ENCODE peak calls at places on chromosomes 16 and 17, in five cellular contexts. J is non-pigmented ciliary epithelial cell; G is activated T-cell treated with anti-CD3 and anti-CD28 coated beads, Interleukin-2, amount 50 U/mL, for 1 hour; T is substantia nigra; D is activated CD8-positive, alpha-beta memory T cell treated with anti-CD3 and anti-CD28 coated beads for 48 hours. F is an unnamed sample.

GRCh38 chr17:14752007-14752406 is 451.1 kb downstream of the HS3ST3B1 start:
- DNase-seq in G (no peak), T (no peak), J (no peak), D (no peak), F (peak)

GRCh38 chr17:800446-801242 is 18.5 kb downstream of the MRM3 start:
- DNase-seq in J (no peak), G (no peak), T (no peak), D (no peak), F (no peak)

GRCh38 chr17:48597775-48598631 is 4.4 kb upstream of the HOXB5 start:
- DNase-seq in J (no peak), G (peak), T (no peak), D (no peak), F (peak)

GRCh38 chr17:17692353-17693252 is 11.3 kb downstream of the RAI1 start:
- DNase-seq in T (no peak), J (no peak), D (no peak), G (no peak), F (peak)

GRCh38 chr17:7634384-7634783 is 4.4 kb downstream of the SHBG start:
- DNase-seq in T (peak), D (no peak), G (no peak), J (no peak), F (no peak)

GRCh38 chr17:50122945-50123344 is 7.0 kb downstream of the SAMD14 start:
- DNase-seq in G (no peak), D (no peak), J (no peak), T (no peak), F (no peak)

GRCh38 chr16:89324056-89325010 is 106.8 kb downstream of the ZNF778 start:
- DNase-seq in T (no peak), G (no peak), D (no peak), J (peak), F (peak)

GRCh38 chr17:77298811-77299210 is 158.0 kb downstream of the SEC14L1 start:
- DNase-seq in J (no peak), D (no peak), T (no peak), G (no peak), F (no peak)

GRCh38 chr17:3710951-3711383 is 12.7 kb upstream of the HASPIN start:
- DNase-seq in G (peak), J (no peak), T (no peak), D (no peak), F (peak)

GRCh38 chr16:51818342-51818944 is 667.4 kb upstream of the SALL1 start:
- DNase-seq in T (peak), D (no peak), G (no peak), J (peak), F (peak)

GRCh38 chr16:81548901-81549546 is 104.4 kb downstream of the CMIP start:
- DNase-seq in G (no peak), J (no peak), D (no peak), T (no peak), F (peak)

GRCh38 chr16:30000768-30001631 is 5.0 kb downstream of the INO80E start:
- DNase-seq in G (no peak), J (no peak), T (no peak), D (no peak), F (no peak)

GRCh38 chr17:83152221-83152744 is 72.9 kb downstream of the METRNL start:
- DNase-seq in J (no peak), T (no peak), G (no peak), D (no peak), F (no peak)

GRCh38 chr17:17416007-17416399 is 60.8 kb upstream of the MED9 start:
- DNase-seq in D (no peak), T (no peak), G (no peak), J (no peak), F (peak)